ENCODE peak calls at places on chromosomes 16 and 17, in six cellular contexts. J is H1, V is stomach, Y is SK-N-SH, X is esophagus muscularis mucosa, D is ovary. F is an unnamed sample.

GRCh38 chr16:81279375-81279774 is 35.4 kb upstream of the GAN start:
- DNase-seq in J (no peak), V (no peak), Y (no peak), X (no peak), D (no peak), F (no peak)

GRCh38 chr17:82970067-82970466 is 109.3 kb upstream of the METRNL start:
- DNase-seq in J (no peak), V (no peak), Y (no peak), X (peak), D (no peak), F (no peak)

GRCh38 chr17:40553694-40554534 is 11.4 kb downstream of the CCR7 start:
- DNase-seq in J (no peak), V (peak), Y (no peak), X (peak), D (peak), F (peak)

GRCh38 chr17:13306310-13306962 is 288.6 kb upstream of the ELAC2 start:
- DNase-seq in J (peak), V (no peak), Y (peak), X (no peak), D (no peak), F (no peak)

GRCh38 chr16:85463228-85463611 is 149.9 kb upstream of the GSE1 start:
- DNase-seq in J (no peak), V (no peak), Y (no peak), X (no peak), D (peak), F (no peak)

GRCh38 chr16:87664792-87665191 is 62.5 kb downstream of the JPH3 start:
- DNase-seq in J (no peak), V (no peak), Y (no peak), X (no peak), D (no peak), F (no peak)

GRCh38 chr17:13070732-13071131 is 52.9 kb upstream of the ELAC2 start:
- DNase-seq in J (no peak), V (no peak), Y (no peak), X (no peak), D (no peak), F (no peak)

GRCh38 chr16:17970816-17971291 is 365.7 kb downstream of the NPIPA8 start:
- DNase-seq in J (no peak), V (no peak), Y (no peak), X (no peak), D (no peak), F (peak)

GRCh38 chr17:32302860-32303649 is 37.4 kb downstream of the RHBDL3 start:
- DNase-seq in J (peak), V (no peak), Y (peak), X (no peak), D (peak), F (no peak)

GRCh38 chr17:81577278-81578000 is 25.3 kb upstream of the FAAP100 start:
- DNase-seq in J (no peak), V (no peak), Y (no peak), X (no peak), D (no peak), F (no peak)

GRCh38 chr16:14024300-14024699 is 46.8 kb upstream of the MRTFB start:
- DNase-seq in J (no peak), V (no peak), Y (no peak), X (no peak), D (no peak), F (no peak)

GRCh38 chr16:14042706-14043105 is 28.4 kb upstream of the MRTFB start:
- DNase-seq in J (no peak), V (no peak), Y (no peak), X (no peak), D (no peak), F (no peak)

GRCh38 chr17:81067331-81067730 is 32.4 kb downstream of the BAIAP2 start:
- DNase-seq in J (no peak), V (peak), Y (peak), X (no peak), D (no peak), F (no peak)

GRCh38 chr16:7653746-7654145 is 321.1 kb downstream of the RBFOX1 start:
- DNase-seq in J (no peak), V (no peak), Y (no peak), X (no peak), D (no peak), F (no peak)

GRCh38 chr17:82935944-82936767 is 96.3 kb upstream of the ZNF750 start:
- DNase-seq in J (no peak), V (peak), Y (no peak), X (no peak), D (peak), F (no peak)

GRCh38 chr16:20611350-20611902 is 35.3 kb upstream of the ACSM2B start:
- DNase-seq in J (no peak), V (peak), Y (no peak), X (no peak), D (no peak), F (no peak)

GRCh38 chr16:89999831-90000574 is 19.3 kb downstream of the DBNDD1 start:
- DNase-seq in J (no peak), V (no peak), Y (no peak), X (no peak), D (no peak), F (no peak)

GRCh38 chr17:77473615-77474226 is 333.0 kb downstream of the SEC14L1 start:
- DNase-seq in J (no peak), V (no peak), Y (no peak), X (no peak), D (no peak), F (no peak)

GRCh38 chr17:61376931-61377838 is 22.5 kb upstream of the TBX2 start:
- DNase-seq in J (no peak), V (no peak), Y (no peak), X (no peak), D (no peak), F (no peak)

GRCh38 chr17:42879596-42879985 is 21.0 kb upstream of the G6PC1 start:
- DNase-seq in J (no peak), V (no peak), Y (no peak), X (no peak), D (no peak), F (no peak)

GRCh38 chr17:64186171-64187092 is 56.5 kb upstream of the ERN1 start:
- DNase-seq in J (no peak), V (no peak), Y (no peak), X (no peak), D (no peak), F (no peak)

GRCh38 chr17:20187049-20187448 is 177.9 kb downstream of the SPECC1 start:
- DNase-seq in J (no peak), V (no peak), Y (no peak), X (no peak), D (no peak), F (no peak)

GRCh38 chr16:49924078-49924477 is 68.2 kb upstream of the ZNF423 start:
- DNase-seq in J (no peak), V (no peak), Y (no peak), X (no peak), D (no peak), F (no peak)

GRCh38 chr17:35344262-35344661 is 29.2 kb downstream of the SLFN11 start:
- DNase-seq in J (no peak), V (no peak), Y (no peak), X (no peak), D (no peak), F (no peak)

GRCh38 chr16:50609049-50609832 is 61.0 kb downstream of the NKD1 start:
- DNase-seq in J (no peak), V (no peak), Y (no peak), X (no peak), D (no peak), F (no peak)

GRCh38 chr17:41914358-41914766 is 4.4 kb downstream of the ACLY start:
- DNase-seq in J (no peak), V (no peak), Y (no peak), X (no peak), D (no peak), F (peak)

GRCh38 chr17:70259400-70259799 is 90.1 kb downstream of the KCNJ2 start:
- DNase-seq in J (no peak), V (no peak), Y (no peak), X (no peak), D (no peak), F (no peak)

GRCh38 chr16:21264226-21265036 is 13.7 kb downstream of the CRYM start:
- DNase-seq in J (no peak), V (no peak), Y (no peak), X (peak), D (no peak), F (no peak)

GRCh38 chr16:55501549-55502322 is 7.1 kb upstream of the LPCAT2 start:
- DNase-seq in J (peak), V (no peak), Y (peak), X (no peak), D (no peak), F (peak)

GRCh38 chr17:42530952-42531454 is 5.0 kb upstream of the NAGLU start:
- DNase-seq in J (no peak), V (no peak), Y (no peak), X (no peak), D (no peak), F (no peak)

DNA sequence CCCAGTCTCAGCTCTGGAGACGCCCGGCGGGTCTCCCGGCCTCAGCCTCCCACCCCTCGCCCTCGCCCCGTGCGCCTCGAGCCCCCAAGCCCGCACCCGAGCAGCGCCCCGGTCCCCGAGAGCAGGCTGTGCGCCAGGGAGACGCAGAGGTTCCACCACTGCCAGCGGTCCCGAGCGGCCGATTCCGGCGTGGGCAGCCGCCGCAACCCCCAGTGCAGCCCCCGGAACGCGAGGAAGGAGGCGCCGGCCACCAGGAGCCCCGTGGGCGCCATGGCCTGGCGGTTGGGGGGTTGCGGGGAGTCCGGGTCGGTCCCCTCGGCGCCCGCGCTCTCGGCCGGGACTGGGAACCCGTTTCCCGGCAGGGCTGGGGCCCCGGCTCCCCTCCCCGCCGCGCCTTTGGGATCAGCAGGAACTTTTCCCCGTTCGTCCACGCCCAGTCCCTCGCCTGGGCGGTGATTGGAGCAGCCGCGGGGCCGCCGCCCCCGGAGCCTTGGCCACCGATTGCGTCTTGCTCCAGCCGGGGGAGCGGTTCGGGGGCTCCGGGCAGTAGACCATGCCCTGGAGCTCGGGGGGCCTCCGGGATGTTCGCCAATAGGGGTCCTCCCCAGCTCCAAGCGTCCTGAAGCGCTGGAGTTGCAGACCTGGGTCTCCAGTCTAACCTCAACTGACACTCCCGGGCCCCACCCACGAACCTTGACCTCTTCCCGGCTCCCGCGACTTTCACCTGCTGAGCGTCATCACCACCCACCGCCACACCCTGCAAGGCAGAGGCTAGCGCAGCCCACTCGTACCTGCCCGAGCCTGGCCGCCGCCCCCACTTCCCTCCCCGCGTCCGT is at the start of gene TLCD2:
- DNase-seq in J (peak), V (peak), Y (peak), X (no peak), D (peak), F (no peak)
- TF ChIP-seq EP300 in J (no peak), V (no peak), Y (no peak), X (no peak), D (no peak), F (no peak)

GRCh38 chr16:11781773-11782172 is 15.3 kb downstream of the ZC3H7A start:
- DNase-seq in J (no peak), V (no peak), Y (peak), X (no peak), D (no peak), F (no peak)
- TF ChIP-seq EP300 in J (no peak), V (no peak), Y (no peak), X (no peak), D (no peak), F (no peak)

DNA sequence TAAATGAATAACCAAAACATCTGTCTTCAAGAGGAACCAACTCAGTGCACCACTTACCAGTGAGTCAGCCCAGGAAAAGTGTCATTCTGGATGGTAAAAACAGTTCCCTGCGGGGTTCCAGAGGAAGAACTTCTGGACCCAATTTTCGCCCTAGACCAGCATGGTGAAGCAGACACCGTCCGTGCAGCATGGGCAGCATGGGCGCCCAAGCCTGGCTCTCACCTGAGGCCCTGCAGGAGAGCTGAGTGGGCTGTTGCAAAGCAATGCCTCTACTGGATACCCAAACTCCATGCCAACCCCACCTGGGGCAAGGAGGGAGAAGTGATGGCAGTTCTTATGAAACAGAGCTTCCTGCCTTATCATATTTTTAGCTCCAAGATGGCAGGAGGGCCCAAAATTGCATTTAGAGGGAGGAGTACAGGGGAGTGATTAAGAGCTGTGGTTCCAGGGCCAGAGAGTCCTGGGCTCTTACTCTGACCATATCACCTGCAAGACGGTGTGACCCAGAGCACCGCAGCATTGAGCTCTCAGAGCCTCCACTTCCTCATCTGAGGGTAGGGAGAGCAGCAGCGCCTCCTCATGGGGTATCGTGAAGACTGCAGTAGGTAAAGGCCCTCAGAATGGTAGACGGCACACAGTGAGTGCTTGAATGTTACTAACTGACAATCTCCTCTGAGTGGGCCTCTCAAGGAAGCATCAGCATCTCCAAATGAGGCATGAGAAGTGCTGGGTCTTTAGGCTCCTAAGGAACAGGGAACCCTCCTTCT is 16.6 kb upstream of the INPP5K start:
- DNase-seq in J (peak), V (no peak), Y (peak), X (no peak), D (no peak), F (no peak)
- TF ChIP-seq EP300 in J (no peak), V (no peak), Y (no peak), X (no peak), D (no peak), F (no peak)

GRCh38 chr16:88769617-88770458 is 15.2 kb downstream of the PIEZO1 start:
- DNase-seq in J (peak), V (no peak), Y (peak), X (no peak), D (no peak), F (no peak)
- TF ChIP-seq EP300 in J (no peak), V (no peak), Y (no peak), X (no peak), D (no peak), F (no peak)

GRCh38 chr17:79469646-79470045 is 141.2 kb downstream of the RBFOX3 start:
- DNase-seq in J (no peak), V (no peak), Y (no peak), X (no peak), D (no peak), F (no peak)

GRCh38 chr17:79464310-79465010 is 146.4 kb downstream of the RBFOX3 start:
- DNase-seq in J (no peak), V (no peak), Y (no peak), X (no peak), D (no peak), F (no peak)

GRCh38 chr17:79466562-79467350 is 144.1 kb downstream of the RBFOX3 start:
- DNase-seq in J (no peak), V (no peak), Y (no peak), X (no peak), D (no peak), F (no peak)

GRCh38 chr17:79465011-79466006 is 145.5 kb downstream of the RBFOX3 start:
- DNase-seq in J (no peak), V (no peak), Y (peak), X (no peak), D (no peak), F (no peak)

DNA sequence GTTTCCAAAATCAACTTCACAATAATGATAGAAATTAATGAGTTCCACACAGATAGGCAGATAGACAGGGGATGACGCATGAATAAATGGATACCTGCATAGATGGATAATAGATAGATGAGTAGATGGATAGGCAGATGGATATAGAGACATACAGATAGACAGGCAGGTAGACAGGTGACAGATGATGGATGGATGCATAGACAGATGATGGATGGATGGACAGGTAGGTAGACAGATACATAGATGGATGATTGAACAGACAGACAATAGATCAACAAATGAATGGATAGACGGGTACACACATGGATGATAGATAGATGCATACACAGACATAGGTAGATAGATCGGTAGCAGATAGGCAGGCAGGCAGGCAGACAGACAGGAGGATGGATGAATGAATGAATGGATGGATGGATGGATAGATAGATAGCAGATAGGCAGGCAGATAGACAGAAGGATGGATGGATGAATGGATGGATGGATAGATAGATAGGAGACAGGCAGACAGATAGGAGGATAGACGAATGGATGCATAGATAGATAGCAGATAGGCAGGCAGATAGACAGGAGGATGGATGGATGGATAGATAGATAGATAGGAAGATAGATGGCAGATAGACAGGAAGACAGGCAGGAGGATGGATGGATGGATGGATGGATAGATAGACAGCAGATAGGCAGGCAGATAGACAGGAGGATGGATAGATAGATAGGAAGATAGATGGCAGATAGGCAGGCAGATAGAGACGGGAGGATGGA is 142.5 kb downstream of the RBFOX3 start:
- DNase-seq in J (no peak), V (no peak), Y (no peak), X (no peak), D (no peak), F (no peak)
- TF ChIP-seq EP300 in J (no peak), V (no peak), Y (no peak), X (no peak), D (no peak), F (no peak)

GRCh38 chr17:69175812-69176517 is 34.3 kb upstream of the ABCA6 start:
- DNase-seq in J (no peak), V (no peak), Y (no peak), X (no peak), D (no peak), F (no peak)
- TF ChIP-seq EP300 in J (no peak), V (no peak), Y (no peak), X (no peak), D (no peak), F (no peak)

GRCh38 chr17:1649116-1649843 is 386 bp downstream of the RILP start:
- DNase-seq in J (peak), V (peak), Y (peak), X (peak), D (peak), F (peak)
- TF ChIP-seq EP300 in J (no peak), V (no peak), Y (no peak), X (no peak), D (no peak), F (peak)

DNA sequence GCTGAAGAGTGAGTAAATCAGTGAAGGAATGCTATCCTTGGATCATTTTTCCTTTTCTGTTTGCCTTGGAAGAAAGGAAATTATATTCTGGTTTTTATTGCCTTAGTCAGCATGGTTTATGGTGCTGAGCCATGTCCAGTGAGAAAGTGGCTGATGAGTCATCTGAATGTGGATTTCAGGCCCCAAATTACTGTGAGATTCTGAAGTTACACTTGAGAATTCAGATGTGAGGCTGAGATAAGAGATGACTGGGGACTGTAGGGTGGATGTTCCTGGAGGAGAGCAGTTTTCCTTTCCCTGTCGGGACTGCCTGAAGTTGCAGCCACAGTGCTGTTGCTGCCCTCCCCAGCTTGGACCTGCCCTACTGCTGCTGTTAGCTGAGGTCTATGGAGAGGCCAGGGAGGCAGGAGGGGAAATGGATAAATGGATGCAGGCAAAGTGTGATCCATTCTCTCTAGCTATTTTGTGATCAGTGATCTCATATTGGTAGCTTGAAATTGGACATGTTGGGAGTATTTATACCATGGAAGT is 4.2 kb upstream of the MAP3K14 start:
- DNase-seq in J (no peak), V (no peak), Y (no peak), X (no peak), D (no peak), F (no peak)
- TF ChIP-seq EP300 in J (no peak), V (no peak), Y (peak), X (no peak), D (no peak), F (peak)

GRCh38 chr16:25036561-25036960 is 21.4 kb upstream of the ARHGAP17 start:
- DNase-seq in J (no peak), V (no peak), Y (no peak), X (no peak), D (no peak), F (no peak)
- TF ChIP-seq EP300 in J (no peak), V (no peak), Y (no peak), X (no peak), D (no peak), F (no peak)